ENCODE peak calls at places on chromosome 6, in seven cellular contexts. Y is mucosa of descending colon, B is transverse colon, J is lung, R is left lung, G is uterus, D is fibroblast of lung. K is an unnamed sample.

GRCh38 chr6:46113370-46113769 is 16.4 kb upstream of the ENPP4 start:
- DNase-seq in Y (peak; percentile 72), B (peak; percentile 65), J (no peak), R (no peak), G (no peak), D (no peak), K (no peak)

GRCh38 chr6:161054876-161055275 is 63.3 kb downstream of the MAP3K4 start:
- DNase-seq in Y (no peak), B (no peak), J (no peak), R (no peak), G (no peak), D (no peak), K (no peak)

GRCh38 chr6:98846021-98846380 is 11.6 kb downstream of the POU3F2 start:
- DNase-seq in Y (no peak), B (no peak), J (no peak), R (no peak), G (no peak), D (no peak), K (no peak)

GRCh38 chr6:20024316-20024673 is 187.1 kb downstream of the ID4 start:
- DNase-seq in Y (no peak), B (no peak), J (no peak), R (no peak), G (no peak), D (no peak), K (no peak)

GRCh38 chr6:26232950-26233607 is 131.9 kb upstream of the BTN3A2 start:
- DNase-seq in Y (no peak), B (no peak), J (no peak), R (peak; percentile 77), G (no peak), D (peak; percentile 57), K (no peak)

GRCh38 chr6:4274382-4275082 is 139.2 kb upstream of the ECI2 start:
- DNase-seq in Y (no peak), B (no peak), J (no peak), R (no peak), G (no peak), D (peak; percentile 80), K (peak; percentile 55)

GRCh38 chr6:33116881-33117711 is 41.3 kb downstream of the HLA-DPB1 start:
- DNase-seq in Y (no peak), B (no peak), J (no peak), R (peak; percentile 70), G (no peak), D (peak; percentile 4), K (no peak)

GRCh38 chr6:72084992-72085569 is 198.7 kb downstream of the RIMS1 start:
- DNase-seq in Y (no peak), B (no peak), J (no peak), R (no peak), G (no peak), D (peak; percentile 6), K (peak; percentile 0)

GRCh38 chr6:159807150-159807859 is 7.2 kb downstream of the PNLDC1 start:
- DNase-seq in Y (no peak), B (no peak), J (no peak), R (no peak), G (no peak), D (peak; percentile 54), K (no peak)

GRCh38 chr6:94278146-94278545 is 858.8 kb upstream of the EPHA7 start:
- DNase-seq in Y (no peak), B (no peak), J (no peak), R (no peak), G (no peak), D (no peak), K (no peak)

GRCh38 chr6:167244991-167245390 is 46.1 kb upstream of the UNC93A start:
- DNase-seq in Y (no peak), B (no peak), J (no peak), R (no peak), G (no peak), D (no peak), K (no peak)

GRCh38 chr6:29797120-29797519 is 30.5 kb upstream of the HLA-G start:
- DNase-seq in Y (no peak), B (no peak), J (no peak), R (no peak), G (no peak), D (peak; percentile 2), K (no peak)

GRCh38 chr6:48912503-48912902 is 550.5 kb downstream of the MMUT start:
- DNase-seq in Y (no peak), B (no peak), J (no peak), R (no peak), G (no peak), D (no peak), K (no peak)

GRCh38 chr6:35071347-35071994 is 69.7 kb downstream of the TCP11 start:
- DNase-seq in Y (no peak), B (no peak), J (no peak), R (no peak), G (no peak), D (peak; percentile 27), K (no peak)

GRCh38 chr6:130632288-130632687 is 194.9 kb upstream of the SMLR1 start:
- DNase-seq in Y (no peak), B (no peak), J (no peak), R (no peak), G (no peak), D (peak; percentile 29), K (no peak)

GRCh38 chr6:170042596-170043118 is 248.2 kb downstream of the DLL1 start:
- DNase-seq in Y (no peak), B (no peak), J (no peak), R (no peak), G (no peak), D (no peak), K (no peak)
- H3K4me3 ChIP-seq in Y (no peak overlapping the region), B (no peak overlapping the region), J (no peak overlapping the region), R (no peak overlapping the region), G (no peak overlapping the region), D (no peak overlapping the region), K (no peak overlapping the region)

GRCh38 chr6:3162565-3163247 is 5.4 kb upstream of the TUBB2A start:
- DNase-seq in Y (peak; percentile 83), B (peak; percentile 82), J (peak; percentile 61), R (peak; percentile 92), G (peak; percentile 68), D (peak; percentile 83), K (peak; percentile 54)
- TF ChIP-seq CTCF in Y (no peak), B (no peak), J (no peak), R (no peak), G (peak; percentile 13), D (no peak), K (peak; percentile 25)

DNA sequence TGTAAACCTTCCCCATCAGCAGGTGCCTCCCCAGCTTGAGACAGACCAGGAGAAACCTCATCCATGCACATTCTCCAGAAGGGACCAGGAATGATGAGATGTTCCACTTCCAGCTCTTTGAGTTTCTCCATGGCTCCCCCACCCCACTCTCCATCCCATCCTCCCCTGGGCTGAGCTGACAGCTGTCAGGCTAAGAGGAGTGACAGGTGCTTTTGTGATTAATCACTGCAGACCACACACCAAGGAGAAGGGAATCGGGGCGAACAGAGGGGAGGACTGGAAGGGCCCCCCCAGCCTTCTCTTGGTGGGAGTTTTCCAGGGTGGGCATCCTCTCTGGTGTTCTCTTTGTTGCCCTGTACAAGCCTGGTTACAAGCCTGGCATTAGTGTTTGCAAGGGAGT is 56.1 kb upstream of the ZFAND3 start:
- DNase-seq in Y (no peak), B (no peak), J (no peak), R (no peak), G (no peak), D (no peak), K (no peak)
- H3K4me3 ChIP-seq in Y (no peak overlapping the region), B (no peak overlapping the region), J (no peak overlapping the region), R (no peak overlapping the region), G (no peak overlapping the region), D (no peak overlapping the region), K (no peak overlapping the region)

GRCh38 chr6:137549106-137549505 is 54.9 kb upstream of the OLIG3 start:
- DNase-seq in Y (no peak), B (no peak), J (no peak), R (no peak), G (no peak), D (no peak), K (no peak)

GRCh38 chr6:137550527-137550926 is 56.3 kb upstream of the OLIG3 start:
- DNase-seq in Y (no peak), B (no peak), J (no peak), R (no peak), G (no peak), D (no peak), K (no peak)

GRCh38 chr6:137552146-137552545 is 58.0 kb upstream of the OLIG3 start:
- DNase-seq in Y (no peak), B (no peak), J (no peak), R (no peak), G (no peak), D (no peak), K (no peak)

GRCh38 chr6:137547601-137548000 is 53.4 kb upstream of the OLIG3 start:
- DNase-seq in Y (no peak), B (no peak), J (no peak), R (no peak), G (no peak), D (no peak), K (no peak)

DNA sequence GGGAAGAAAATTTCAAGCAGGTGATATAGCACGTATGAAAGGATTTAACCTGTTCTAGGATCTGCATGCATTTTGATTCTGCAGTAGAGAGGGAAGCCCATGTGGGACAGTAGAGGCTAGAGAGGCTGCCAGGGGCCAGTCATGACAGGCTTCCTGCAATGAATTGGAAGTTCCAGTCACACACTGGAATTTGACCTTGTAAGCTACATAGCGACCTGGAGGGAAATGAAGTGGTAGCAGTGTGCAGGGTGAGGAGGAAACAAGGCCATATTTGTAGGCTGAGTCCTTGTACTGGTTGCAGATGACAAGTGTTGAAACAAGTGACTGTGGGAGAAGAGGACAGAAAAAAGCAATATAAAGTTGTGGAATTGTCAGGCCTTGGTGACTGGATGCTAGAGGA is 58.6 kb upstream of the OLIG3 start:
- DNase-seq in Y (no peak), B (no peak), J (no peak), R (no peak), G (no peak), D (no peak), K (no peak)
- TF ChIP-seq CTCF in Y (no peak), B (no peak), J (no peak), R (no peak), G (no peak), D (no peak), K (no peak)